ENCODE peak calls at places on chromosomes 7 and 10, in eight cellular contexts. W is endodermal cell; M is cardiac muscle cell; J is right cardiac atrium; L is CD8-positive, alpha-beta memory T cell; E is psoas muscle; S is upper lobe of right lung; B is CD4-positive, CD25-positive, alpha-beta regulatory T cell. D is an unnamed sample.

GRCh38 chr10:84499846-84500245 is 171.5 kb downstream of the CCSER2 start:
- DNase-seq in W (peak; percentile 67), M (peak; percentile 16), J (no peak), L (no peak), E (no peak), S (no peak), B (no peak), D (no peak)

GRCh38 chr10:97898429-97898828 is 48.8 kb downstream of the GOLGA7B start:
- DNase-seq in W (no peak), M (no peak), J (no peak), L (no peak), E (no peak), S (no peak), B (no peak), D (no peak)

GRCh38 chr7:77426521-77427051 is 10.4 kb upstream of the GSAP start:
- DNase-seq in W (peak; percentile 66), M (peak; percentile 49), J (no peak), L (no peak), E (no peak), S (no peak), B (no peak), D (no peak)

GRCh38 chr7:157785021-157785441 is 448.2 kb downstream of the DNAJB6 start:
- DNase-seq in W (no peak), M (no peak), J (no peak), L (no peak), E (no peak), S (no peak), B (no peak), D (no peak)

GRCh38 chr10:25747038-25747437 is 187.0 kb upstream of the MYO3A start:
- DNase-seq in W (no peak), M (no peak), J (no peak), L (no peak), E (no peak), S (no peak), B (no peak), D (no peak)

GRCh38 chr7:155665957-155666287 is 21.5 kb downstream of the RBM33 start:
- DNase-seq in W (no peak), M (no peak), J (no peak), L (no peak), E (no peak), S (no peak), B (no peak), D (no peak)

GRCh38 chr10:114751856-114752255 is 69.7 kb upstream of the FHIP2A start:
- DNase-seq in W (no peak), M (no peak), J (no peak), L (no peak), E (no peak), S (no peak), B (no peak), D (no peak)

GRCh38 chr10:34911661-34912205 is 96.6 kb upstream of the PARD3 start:
- DNase-seq in W (no peak), M (no peak), J (no peak), L (no peak), E (no peak), S (no peak), B (no peak), D (no peak)

GRCh38 chr10:79333513-79333912 is 13.8 kb upstream of the PPIF start:
- DNase-seq in W (no peak), M (no peak), J (no peak), L (no peak), E (no peak), S (no peak), B (no peak), D (no peak)

GRCh38 chr10:79328737-79329504 is 18.3 kb upstream of the PPIF start:
- DNase-seq in W (no peak), M (no peak), J (no peak), L (no peak), E (no peak), S (no peak), B (no peak), D (no peak)

GRCh38 chr10:79331226-79331625 is 16.0 kb upstream of the PPIF start:
- DNase-seq in W (no peak), M (no peak), J (no peak), L (no peak), E (no peak), S (no peak), B (no peak), D (no peak)

GRCh38 chr10:79329529-79329928 is 17.7 kb upstream of the PPIF start:
- DNase-seq in W (no peak), M (no peak), J (no peak), L (no peak), E (no peak), S (no peak), B (no peak), D (no peak)

GRCh38 chr10:79331709-79332108 is 15.6 kb upstream of the PPIF start:
- DNase-seq in W (no peak), M (no peak), J (no peak), L (peak; percentile 86), E (no peak), S (no peak), B (peak; percentile 28), D (no peak)
- H3K27ac ChIP-seq in W (no peak overlapping the region), M (no peak overlapping the region), J (no peak overlapping the region), L (no peak overlapping the region), E (no peak overlapping the region), S (no peak overlapping the region), B (no peak overlapping the region), D (no peak overlapping the region)

GRCh38 chr10:102676916-102677315 is 32.6 kb downstream of the TRIM8 start:
- DNase-seq in W (no peak), M (no peak), J (no peak), L (no peak), E (no peak), S (no peak), B (no peak), D (no peak)

GRCh38 chr10:102675887-102676616 is 31.8 kb downstream of the TRIM8 start:
- DNase-seq in W (no peak), M (no peak), J (no peak), L (no peak), E (no peak), S (no peak), B (no peak), D (no peak)

GRCh38 chr10:102678842-102679289 is 34.6 kb downstream of the TRIM8 start:
- DNase-seq in W (peak; percentile 97), M (peak; percentile 92), J (peak; percentile 85), L (no peak), E (peak; percentile 82), S (peak; percentile 87), B (no peak), D (no peak)

GRCh38 chr10:102675151-102675886 is 31.0 kb downstream of the TRIM8 start:
- DNase-seq in W (no peak), M (peak; percentile 55), J (no peak), L (no peak), E (no peak), S (no peak), B (no peak), D (no peak)

DNA sequence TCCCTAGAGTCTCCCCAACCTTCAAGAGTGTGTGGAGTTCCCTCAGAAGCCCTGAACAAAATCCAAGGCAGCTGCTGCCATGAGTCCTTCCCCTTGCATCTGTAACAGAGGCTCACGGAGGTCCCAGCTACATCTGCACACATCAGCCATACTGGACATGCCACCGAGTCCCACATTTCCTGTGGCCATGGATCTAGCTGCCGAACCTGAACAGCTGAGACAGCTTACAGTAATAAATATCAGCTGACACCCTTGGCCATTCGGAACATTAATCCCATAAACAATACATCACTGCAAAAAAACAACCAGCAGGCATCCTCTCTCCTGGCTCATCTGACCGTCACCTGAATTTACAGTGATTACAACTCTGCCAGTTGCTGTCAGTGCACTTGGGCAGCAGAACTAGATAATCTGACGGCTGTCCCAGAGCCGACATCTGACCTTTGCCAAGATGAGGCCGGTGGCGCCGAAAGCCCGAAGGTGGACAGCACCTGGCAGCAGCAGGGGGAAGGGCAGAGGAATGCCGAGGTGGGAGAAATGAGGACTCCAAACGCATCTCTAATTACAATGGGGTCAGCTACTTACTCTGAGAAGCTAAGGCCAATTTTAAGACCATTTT is 33.6 kb downstream of the TRIM8 start:
- DNase-seq in W (peak; percentile 44), M (no peak), J (no peak), L (no peak), E (no peak), S (no peak), B (no peak), D (no peak)
- H3K4me1 ChIP-seq in W (peaks cover 19% of the 10 kb centered on the region), M (peaks cover 66% of the 10 kb centered on the region), J (peaks cover 12% of the 10 kb centered on the region), L (peaks cover 37% of the 10 kb centered on the region), E (peaks cover 43% of the 10 kb centered on the region), S (peaks cover 63% of the 10 kb centered on the region), B (peaks cover 38% of the 10 kb centered on the region), D (peaks cover 22% of the 10 kb centered on the region)

GRCh38 chr7:8172372-8173354 is 89.3 kb downstream of the ICA1 start:
- DNase-seq in W (no peak), M (no peak), J (no peak), L (no peak), E (no peak), S (no peak), B (no peak), D (no peak)

GRCh38 chr7:8175929-8176369 is 86.0 kb downstream of the ICA1 start:
- DNase-seq in W (no peak), M (no peak), J (peak; percentile 18), L (no peak), E (no peak), S (no peak), B (no peak), D (no peak)

GRCh38 chr7:8177109-8177933 is 84.6 kb downstream of the ICA1 start:
- DNase-seq in W (no peak), M (no peak), J (no peak), L (no peak), E (no peak), S (no peak), B (peak; percentile 49), D (no peak)

GRCh38 chr7:8178353-8178752 is 83.6 kb downstream of the ICA1 start:
- DNase-seq in W (no peak), M (no peak), J (no peak), L (no peak), E (no peak), S (no peak), B (no peak), D (no peak)

GRCh38 chr7:8176370-8177081 is 85.4 kb downstream of the ICA1 start:
- DNase-seq in W (no peak), M (no peak), J (peak; percentile 11), L (peak; percentile 83), E (no peak), S (no peak), B (peak; percentile 75), D (no peak)
- H3K27ac ChIP-seq in W (no peak overlapping the region), M (no peak overlapping the region), J (no peak overlapping the region), L (peak overlapping the region; percentile 48), E (no peak overlapping the region), S (peak overlapping the region; percentile 43), B (peak overlapping the region; percentile 84), D (no peak overlapping the region)

DNA sequence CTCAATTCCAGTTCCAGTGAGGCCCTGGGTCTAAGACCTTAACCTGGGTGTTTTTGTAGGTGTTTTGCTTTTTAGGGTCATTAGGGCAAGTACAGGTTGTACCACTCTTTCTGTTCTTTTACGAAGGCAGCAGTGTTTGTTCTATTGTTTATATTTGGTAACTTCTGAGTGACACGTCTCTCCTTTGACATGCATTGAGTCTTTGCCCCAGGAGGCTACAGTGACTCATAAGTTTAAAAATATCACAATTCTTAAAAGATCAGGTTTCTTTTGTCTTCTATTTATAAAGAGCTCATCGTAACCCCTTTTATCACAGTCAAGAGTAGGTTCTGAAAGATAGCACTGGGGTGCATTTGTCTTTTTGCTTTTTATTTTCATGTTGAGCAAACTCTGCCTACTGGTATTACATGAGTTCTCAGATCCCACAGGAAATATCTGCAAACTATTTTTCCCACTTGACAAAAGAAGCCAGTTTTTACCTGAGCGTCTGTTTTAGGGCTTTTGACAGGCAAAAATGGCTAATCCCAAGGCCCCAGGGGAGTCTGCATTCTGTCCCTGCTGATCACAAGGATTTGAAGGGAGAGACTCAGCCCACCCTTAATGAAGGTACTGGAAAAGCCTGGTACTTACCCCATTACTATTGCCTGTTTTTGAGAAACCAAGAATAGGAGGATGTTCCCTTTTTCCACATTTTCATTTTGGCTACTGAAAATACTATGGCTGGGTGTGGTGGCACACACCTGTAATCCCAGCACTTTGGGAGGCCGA is 7.9 kb downstream of the NUDT13 start:
- DNase-seq in W (no peak), M (no peak), J (no peak), L (no peak), E (no peak), S (no peak), B (no peak), D (no peak)
- H3K4me1 ChIP-seq in W (no peaks in the 10 kb centered on the region), M (peaks cover 11% of the 10 kb centered on the region), J (no peaks in the 10 kb centered on the region), L (no peaks in the 10 kb centered on the region), E (peaks cover 28% of the 10 kb centered on the region), S (no peaks in the 10 kb centered on the region), B (no peaks in the 10 kb centered on the region), D (peaks cover 4% of the 10 kb centered on the region)

D was measured in ascending aorta.